ENCODE peak calls at places on chromosomes 7 and 10, in four cellular contexts. E is spleen, B is psoas muscle, V is heart left ventricle. T is an unnamed sample.

GRCh38 chr7:130489140-130489967 is 2.5 kb upstream of the MEST start:
- DNase-seq in E (no peak), B (no peak), V (no peak), T (no peak)

GRCh38 chr7:26485421-26486019 is 193.9 kb downstream of the SNX10 start:
- DNase-seq in E (no peak), B (no peak), V (no peak), T (no peak)

GRCh38 chr7:32515890-32516550 is 20.7 kb downstream of the AVL9 start:
- DNase-seq in E (no peak), B (no peak), V (no peak), T (no peak)

GRCh38 chr10:77873558-77874380 is 52.8 kb downstream of the DLG5 start:
- DNase-seq in E (peak; percentile 88), B (peak; percentile 69), V (no peak), T (no peak)

GRCh38 chr7:12569673-12570072 is 847 bp upstream of the SCIN start:
- DNase-seq in E (no peak), B (no peak), V (no peak), T (no peak)

GRCh38 chr10:30075487-30075886 is 16.1 kb upstream of the JCAD start:
- DNase-seq in E (no peak), B (no peak), V (no peak), T (no peak)

GRCh38 chr7:82605247-82605864 is 161.8 kb upstream of the CACNA2D1 start:
- DNase-seq in E (no peak), B (no peak), V (no peak), T (peak; percentile 44)

GRCh38 chr10:60646966-60647796 is 131.1 kb upstream of the CDK1 start:
- DNase-seq in E (no peak), B (no peak), V (no peak), T (peak; percentile 22)

DNA sequence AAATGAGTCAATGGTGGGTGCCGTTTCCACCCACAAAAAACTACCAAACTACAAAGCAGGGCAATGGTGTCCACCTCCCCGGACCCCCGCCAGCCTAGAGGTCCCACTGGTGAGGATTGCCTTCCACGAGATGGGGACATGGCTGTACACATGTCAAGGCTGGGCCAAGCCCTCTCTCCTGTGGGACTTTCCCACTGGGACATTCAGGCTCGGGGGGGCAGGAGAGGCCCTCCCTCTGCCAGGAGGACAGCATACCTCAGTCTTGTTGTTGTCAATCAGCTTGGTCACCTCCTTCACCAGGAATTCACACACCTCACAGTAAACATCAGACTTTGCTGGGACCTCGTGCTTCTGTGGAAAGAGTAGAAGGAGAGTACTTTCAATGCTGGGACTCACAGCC is 31.1 kb downstream of the PSAP start:
- DNase-seq in E (peak; percentile 73), B (no peak), V (no peak), T (no peak)
- H3K36me3 ChIP-seq in E (peaks cover 89% of the 10 kb centered on the region), B (peaks cover 100% of the 10 kb centered on the region), V (peaks cover 3% of the 10 kb centered on the region), T (peaks cover 50% of the 10 kb centered on the region)

GRCh38 chr10:86700851-86701617 is 32.7 kb downstream of the LDB3 start:
- DNase-seq in E (peak; percentile 67), B (peak; percentile 40), V (no peak), T (no peak)
- H3K36me3 ChIP-seq in E (no peaks in the 10 kb centered on the region), B (peaks cover 90% of the 10 kb centered on the region), V (no peaks in the 10 kb centered on the region), T (no peaks in the 10 kb centered on the region)

DNA sequence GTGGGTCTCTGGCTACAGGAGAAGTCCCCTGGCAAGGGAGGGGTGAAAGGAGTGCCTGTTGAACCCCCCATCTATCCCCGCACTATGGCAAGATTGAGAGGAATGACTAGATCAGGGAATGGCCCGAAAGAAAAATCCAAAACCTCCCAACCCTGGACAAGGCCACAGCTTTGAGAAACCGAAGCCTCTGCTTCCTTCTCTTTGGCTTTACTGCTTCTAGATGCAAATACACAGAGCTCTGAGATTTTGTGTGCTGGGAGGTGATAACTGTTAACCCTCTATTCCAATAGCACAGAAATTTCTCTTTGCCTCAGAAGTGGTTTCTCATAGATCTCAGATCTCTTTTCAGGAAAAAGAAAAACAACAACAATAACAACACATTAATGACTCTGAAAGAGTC is 15.0 kb downstream of the CAV1 start:
- DNase-seq in E (no peak), B (no peak), V (no peak), T (no peak)
- H3K36me3 ChIP-seq in E (no peaks in the 10 kb centered on the region), B (peaks cover 3% of the 10 kb centered on the region), V (no peaks in the 10 kb centered on the region), T (peaks cover 100% of the 10 kb centered on the region)

GRCh38 chr7:143385891-143386781 is 5.0 kb downstream of the ZYX start:
- DNase-seq in E (peak; percentile 88), B (peak; percentile 64), V (peak; percentile 71), T (no peak)
- H3K36me3 ChIP-seq in E (peaks cover 39% of the 10 kb centered on the region), B (peaks cover 70% of the 10 kb centered on the region), V (peaks cover 2% of the 10 kb centered on the region), T (peaks cover 8% of the 10 kb centered on the region)

DNA sequence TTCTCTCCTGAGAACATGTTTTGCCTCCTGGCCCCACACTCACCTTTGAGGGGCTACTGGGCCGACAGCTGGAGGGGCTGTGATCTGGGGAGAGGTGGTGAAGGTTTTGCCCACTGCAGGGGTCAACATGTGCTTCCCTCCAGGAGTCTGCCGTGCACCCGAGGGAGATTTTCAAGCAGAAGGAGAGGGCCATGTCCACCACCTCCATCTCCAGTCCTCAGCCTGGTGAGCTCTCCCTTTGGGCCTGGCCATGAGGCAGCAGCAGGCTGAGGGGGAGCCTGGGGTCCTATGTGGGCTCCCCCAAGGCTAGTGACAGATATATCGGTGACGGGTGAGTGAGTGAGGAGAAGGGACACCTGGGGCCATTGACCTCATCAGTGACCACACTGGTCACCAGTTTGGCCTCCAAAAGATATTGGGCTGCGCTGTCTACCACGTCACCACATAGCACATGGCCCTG is 6.6 kb downstream of the PGAM2 start:
- DNase-seq in E (no peak), B (peak; percentile 1), V (no peak), T (no peak)
- H3K36me3 ChIP-seq in E (peaks cover 74% of the 10 kb centered on the region), B (peaks cover 80% of the 10 kb centered on the region), V (peaks cover 2% of the 10 kb centered on the region), T (peaks cover 70% of the 10 kb centered on the region)

T was measured in SK-N-MC.